ENCODE peak calls at places on chromosomes 2 and 18, in four cellular contexts. One of them, this sample, is unnamed.

GRCh38 chr2:67451086-67451832 is 54.1 kb downstream of the ETAA1 start:
- DNase-seq in A549: peak; percentile 8
- DNase-seq in foreskin fibroblast: peak; percentile 89
- DNase-seq in PC-3: peak; percentile 92
- DNase-seq in this sample: peak; percentile 99

GRCh38 chr2:80454628-80455027 is 150.1 kb upstream of the LRRTM1 start:
- DNase-seq in PC-3: no peak
- DNase-seq in A549: no peak
- DNase-seq in foreskin fibroblast: no peak
- DNase-seq in this sample: no peak

GRCh38 chr18:56162316-56162715 is 476.1 kb downstream of the TXNL1 start:
- DNase-seq in foreskin fibroblast: no peak
- DNase-seq in PC-3: peak; percentile 13
- DNase-seq in A549: no peak
- DNase-seq in this sample: no peak

GRCh38 chr18:49920731-49921130 is 107.4 kb upstream of the ACAA2 start:
- DNase-seq in A549: no peak
- DNase-seq in PC-3: peak; percentile 49
- DNase-seq in foreskin fibroblast: no peak
- DNase-seq in this sample: no peak

GRCh38 chr2:183519371-183520056 is 395.3 kb downstream of the NUP35 start:
- DNase-seq in foreskin fibroblast: no peak
- DNase-seq in A549: no peak
- DNase-seq in PC-3: no peak
- DNase-seq in this sample: no peak

GRCh38 chr2:24816884-24817283 is 23.7 kb downstream of the CENPO start:
- DNase-seq in PC-3: peak; percentile 44
- DNase-seq in A549: no peak
- DNase-seq in foreskin fibroblast: peak; percentile 76
- DNase-seq in this sample: peak; percentile 44

GRCh38 chr2:52145005-52145404 is 1113.1 kb upstream of the NRXN1 start:
- DNase-seq in A549: no peak
- DNase-seq in foreskin fibroblast: no peak
- DNase-seq in PC-3: no peak
- DNase-seq in this sample: no peak

GRCh38 chr2:188853307-188853706 is 120.9 kb upstream of the COL3A1 start:
- DNase-seq in foreskin fibroblast: peak; percentile 93
- DNase-seq in A549: no peak
- DNase-seq in PC-3: no peak
- DNase-seq in this sample: peak; percentile 25

GRCh38 chr2:101157272-101157671 is 6.1 kb upstream of the TBC1D8 start:
- DNase-seq in A549: no peak
- DNase-seq in PC-3: no peak
- DNase-seq in foreskin fibroblast: no peak
- DNase-seq in this sample: no peak

GRCh38 chr2:57711991-57712390 is 334.6 kb upstream of the VRK2 start:
- DNase-seq in foreskin fibroblast: no peak
- DNase-seq in PC-3: no peak
- DNase-seq in A549: no peak
- DNase-seq in this sample: no peak

GRCh38 chr2:220279372-220279771 is 651.9 kb downstream of the SLC4A3 start:
- DNase-seq in A549: peak; percentile 23
- DNase-seq in foreskin fibroblast: peak; percentile 88
- DNase-seq in PC-3: peak; percentile 96
- DNase-seq in this sample: peak; percentile 80

GRCh38 chr2:524442-524841 is 152.8 kb downstream of the TMEM18 start:
- DNase-seq in PC-3: peak; percentile 49
- DNase-seq in foreskin fibroblast: no peak
- DNase-seq in A549: no peak
- DNase-seq in this sample: no peak

GRCh38 chr2:238060096-238060541 is 682 bp upstream of the SCLY start:
- DNase-seq in PC-3: no peak
- DNase-seq in A549: peak; percentile 11
- DNase-seq in foreskin fibroblast: peak; percentile 6
- DNase-seq in this sample: no peak

GRCh38 chr2:15672961-15673918 is 81.6 kb downstream of the DDX1 start:
- DNase-seq in PC-3: no peak
- DNase-seq in foreskin fibroblast: no peak
- DNase-seq in A549: no peak
- DNase-seq in this sample: no peak

GRCh38 chr2:195307751-195308150 is 349.3 kb upstream of the SLC39A10 start:
- DNase-seq in A549: no peak
- DNase-seq in foreskin fibroblast: no peak
- DNase-seq in PC-3: peak; percentile 14
- DNase-seq in this sample: no peak

GRCh38 chr2:130755234-130756040 is at the start of gene AMER3:
- DNase-seq in PC-3: no peak
- DNase-seq in foreskin fibroblast: no peak
- DNase-seq in A549: no peak
- DNase-seq in this sample: no peak

GRCh38 chr2:218083352-218083676 is 14.3 kb downstream of the RUFY4 start:
- DNase-seq in A549: no peak
- DNase-seq in foreskin fibroblast: no peak
- DNase-seq in PC-3: no peak
- DNase-seq in this sample: no peak

GRCh38 chr2:13751955-13752354 is 880.6 kb upstream of the LRATD1 start:
- DNase-seq in A549: no peak
- DNase-seq in PC-3: no peak
- DNase-seq in foreskin fibroblast: no peak
- DNase-seq in this sample: no peak

GRCh38 chr2:30273574-30273929 is 42.2 kb downstream of the LBH start:
- DNase-seq in PC-3: peak; percentile 79
- DNase-seq in A549: peak; percentile 40
- DNase-seq in foreskin fibroblast: no peak
- DNase-seq in this sample: no peak

GRCh38 chr2:121748202-121748601 is 7.2 kb upstream of the TSN start:
- DNase-seq in PC-3: peak; percentile 50
- DNase-seq in foreskin fibroblast: peak; percentile 36
- DNase-seq in A549: no peak
- DNase-seq in this sample: peak; percentile 64

GRCh38 chr18:47382171-47382570 is 130.7 kb upstream of the SKOR2 start:
- DNase-seq in A549: no peak
- DNase-seq in PC-3: no peak
- DNase-seq in foreskin fibroblast: no peak
- DNase-seq in this sample: no peak

GRCh38 chr2:73984922-73985317 is 210 bp downstream of the TET3 start:
- DNase-seq in PC-3: peak; percentile 39
- DNase-seq in A549: peak; percentile 36
- DNase-seq in foreskin fibroblast: no peak
- DNase-seq in this sample: no peak

GRCh38 chr2:222281495-222281894 is 17.3 kb downstream of the PAX3 start:
- DNase-seq in PC-3: no peak
- DNase-seq in A549: no peak
- DNase-seq in foreskin fibroblast: no peak
- DNase-seq in this sample: no peak

GRCh38 chr18:76480913-76481312 is 14.1 kb downstream of the ZNF516 start:
- DNase-seq in PC-3: no peak
- DNase-seq in A549: peak; percentile 19
- DNase-seq in foreskin fibroblast: no peak
- DNase-seq in this sample: no peak

GRCh38 chr2:232839680-232840079 is 30.4 kb upstream of the SNORC start:
- DNase-seq in PC-3: no peak
- DNase-seq in A549: no peak
- DNase-seq in foreskin fibroblast: no peak
- DNase-seq in this sample: no peak

GRCh38 chr2:165804719-165805118 is 10.7 kb upstream of the GALNT3 start:
- DNase-seq in foreskin fibroblast: no peak
- DNase-seq in PC-3: peak; percentile 94
- DNase-seq in A549: no peak
- DNase-seq in this sample: no peak

GRCh38 chr2:138324068-138324771 is 177.3 kb upstream of the SPOPL start:
- DNase-seq in foreskin fibroblast: no peak
- DNase-seq in A549: no peak
- DNase-seq in PC-3: peak; percentile 11
- DNase-seq in this sample: peak; percentile 1

GRCh38 chr18:26003391-26003790 is 87.0 kb downstream of the SS18 start:
- DNase-seq in A549: no peak
- DNase-seq in foreskin fibroblast: no peak
- DNase-seq in PC-3: peak; percentile 14
- DNase-seq in this sample: peak; percentile 26

GRCh38 chr18:32301976-32302743 is 112.3 kb downstream of the MEP1B start:
- DNase-seq in A549: peak; percentile 5
- DNase-seq in foreskin fibroblast: peak; percentile 78
- DNase-seq in PC-3: peak; percentile 55
- DNase-seq in this sample: peak; percentile 77

GRCh38 chr2:9752441-9753275 is 90.6 kb upstream of the TAF1B start:
- DNase-seq in foreskin fibroblast: peak; percentile 82
- DNase-seq in A549: peak; percentile 93
- DNase-seq in PC-3: peak; percentile 92
- DNase-seq in this sample: peak; percentile 95

GRCh38 chr18:48244530-48244929 is 164.7 kb downstream of the ZBTB7C start:
- DNase-seq in A549: no peak
- DNase-seq in foreskin fibroblast: no peak
- DNase-seq in PC-3: no peak
- DNase-seq in this sample: no peak

GRCh38 chr2:88016948-88017779 is 817 bp upstream of the RNU2-63P start:
- DNase-seq in PC-3: no peak
- DNase-seq in foreskin fibroblast: no peak
- DNase-seq in A549: peak; percentile 68
- DNase-seq in this sample: peak; percentile 75

DNA sequence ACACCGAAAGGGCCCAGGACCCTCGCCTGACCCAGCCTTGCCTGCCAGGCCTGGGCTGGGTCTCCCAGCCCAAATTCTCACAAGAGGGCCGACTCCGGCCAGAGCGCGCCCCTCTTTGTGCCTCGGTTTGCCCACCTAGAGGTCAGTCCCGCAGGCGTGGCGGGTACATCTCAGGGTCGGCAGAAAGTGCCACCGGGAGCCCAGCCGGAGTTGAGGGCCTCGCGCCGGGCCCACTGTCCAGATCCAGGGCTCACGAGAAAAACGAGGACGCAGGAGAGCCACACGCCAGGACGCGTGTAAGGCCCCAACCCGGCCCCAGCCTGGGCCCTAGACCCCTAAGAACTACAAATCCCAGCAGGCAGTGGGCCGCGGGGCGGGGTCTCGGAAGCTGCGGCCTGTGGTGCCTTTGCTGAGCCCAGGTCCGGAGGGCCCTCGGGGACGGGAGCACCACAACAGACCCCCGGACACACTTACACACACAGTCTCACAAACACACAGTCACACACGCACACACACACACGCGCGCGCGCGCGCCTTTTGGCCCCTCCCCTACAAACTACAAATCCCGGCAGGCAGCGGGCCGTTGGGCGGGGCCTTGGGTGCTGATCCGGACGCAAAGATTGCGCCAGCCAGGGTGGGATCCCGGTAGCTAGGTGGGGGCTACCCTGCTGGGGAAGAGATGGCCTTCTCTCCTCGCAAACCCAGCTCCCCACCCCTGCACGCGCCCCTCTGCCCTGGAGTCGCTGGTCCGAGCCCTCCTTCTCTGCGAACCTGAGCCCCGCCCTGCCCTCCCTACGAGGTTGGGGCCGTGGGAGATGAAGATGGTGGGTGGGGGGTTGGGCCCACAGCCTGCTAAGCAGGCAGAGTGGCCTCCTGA is at the start of gene SH2D6:
- DNase-seq in PC-3: peak; percentile 76
- DNase-seq in A549: peak; percentile 93
- DNase-seq in foreskin fibroblast: peak; percentile 76
- DNase-seq in this sample: peak; percentile 79
- TF ChIP-seq CTCF in PC-3: no peak
- TF ChIP-seq CTCF in A549: no peak
- TF ChIP-seq CTCF in foreskin fibroblast: no peak
- TF ChIP-seq CTCF in this sample: no peak

GRCh38 chr2:148554459-148555247 is 89.9 kb upstream of the EPC2 start:
- DNase-seq in A549: no peak
- DNase-seq in foreskin fibroblast: peak; percentile 29
- DNase-seq in PC-3: peak; percentile 40
- DNase-seq in this sample: no peak

GRCh38 chr2:148560501-148560900 is 84.0 kb upstream of the EPC2 start:
- DNase-seq in foreskin fibroblast: no peak
- DNase-seq in A549: no peak
- DNase-seq in PC-3: no peak
- DNase-seq in this sample: no peak

GRCh38 chr2:148555622-148556294 is 88.8 kb upstream of the EPC2 start:
- DNase-seq in PC-3: no peak
- DNase-seq in A549: no peak
- DNase-seq in foreskin fibroblast: no peak
- DNase-seq in this sample: no peak

GRCh38 chr2:148561389-148561788 is 83.2 kb upstream of the EPC2 start:
- DNase-seq in foreskin fibroblast: no peak
- DNase-seq in PC-3: no peak
- DNase-seq in A549: no peak
- DNase-seq in this sample: no peak

GRCh38 chr2:148557844-148558436 is 86.6 kb upstream of the EPC2 start:
- DNase-seq in foreskin fibroblast: no peak
- DNase-seq in PC-3: no peak
- DNase-seq in A549: no peak
- DNase-seq in this sample: peak; percentile 7
- TF ChIP-seq CTCF in foreskin fibroblast: no peak
- TF ChIP-seq CTCF in PC-3: peak; percentile 40
- TF ChIP-seq CTCF in A549: no peak
- TF ChIP-seq CTCF in this sample: no peak

GRCh38 chr2:149611100-149611820 is 23.7 kb upstream of the MMADHC start:
- DNase-seq in foreskin fibroblast: no peak
- DNase-seq in A549: no peak
- DNase-seq in PC-3: peak; percentile 13
- DNase-seq in this sample: no peak
- TF ChIP-seq CTCF in foreskin fibroblast: no peak
- TF ChIP-seq CTCF in A549: no peak
- TF ChIP-seq CTCF in PC-3: peak; percentile 30
- TF ChIP-seq CTCF in this sample: no peak

GRCh38 chr2:50401772-50402653 is 629.9 kb downstream of the NRXN1 start:
- DNase-seq in A549: peak; percentile 8
- DNase-seq in PC-3: peak; percentile 75
- DNase-seq in foreskin fibroblast: no peak
- DNase-seq in this sample: peak; percentile 63
- TF ChIP-seq CTCF in A549: peak; percentile 81
- TF ChIP-seq CTCF in PC-3: peak; percentile 93
- TF ChIP-seq CTCF in foreskin fibroblast: peak; percentile 73
- TF ChIP-seq CTCF in this sample: peak; percentile 89

This sample was measured in MCF 10A.